ENCODE peak calls at places on chromosome 16, in ten cellular contexts. I is ovary, O is left ventricle myocardium inferior, R is tibial artery, B is Karpas-422, V is heart right ventricle, H is K562, N is psoas muscle, U is PC-9, E is NT2/D1. Z is an unnamed sample.

GRCh38 chr16:8537691-8538342 is 52.5 kb downstream of the TMEM114 start:
- DNase-seq in O (no peak), U (no peak), N (no peak), B (no peak), R (no peak), E (no peak), H (no peak), I (no peak), V (no peak), Z (no peak)

GRCh38 chr16:79269211-79269863 is 331.2 kb downstream of the MAF start:
- DNase-seq in B (no peak), O (no peak), U (no peak), H (no peak), V (no peak), N (no peak), I (no peak), E (no peak), R (no peak), Z (no peak)

GRCh38 chr16:66741131-66741900 is 10.1 kb downstream of the DYNC1LI2 start:
- DNase-seq in R (peak; percentile 95), N (peak; percentile 93), I (peak; percentile 91), B (no peak), U (peak; percentile 80), V (peak; percentile 82), E (no peak), H (peak; percentile 54), O (peak; percentile 88), Z (peak; percentile 81)

GRCh38 chr16:15041260-15042011 is 14.4 kb downstream of the NTAN1 start:
- DNase-seq in V (peak; percentile 82), E (no peak), B (no peak), U (peak; percentile 16), I (peak; percentile 76), R (peak; percentile 92), O (peak; percentile 81), H (peak; percentile 47), N (peak; percentile 91), Z (no peak)

GRCh38 chr16:49471038-49471727 is 97.6 kb downstream of the C16orf78 start:
- DNase-seq in N (no peak), I (no peak), O (no peak), V (no peak), E (no peak), R (no peak), H (no peak), B (no peak), U (no peak), Z (no peak)

GRCh38 chr16:67150833-67151396 is at the start of gene B3GNT9:
- DNase-seq in H (peak; percentile 45), I (peak; percentile 83), R (peak; percentile 91), V (peak; percentile 80), B (no peak), O (peak; percentile 82), N (peak; percentile 78), E (no peak), U (peak; percentile 55), Z (peak; percentile 76)

GRCh38 chr16:3726021-3726687 is 8.8 kb upstream of the TRAP1 start:
- DNase-seq in N (no peak), I (no peak), H (no peak), V (no peak), O (no peak), U (no peak), R (no peak), B (no peak), E (no peak), Z (no peak)

GRCh38 chr16:85185281-85185680 is 73.0 kb upstream of the CIBAR2 start:
- DNase-seq in O (peak; percentile 54), B (no peak), U (no peak), V (no peak), I (no peak), N (peak; percentile 39), H (no peak), E (no peak), R (no peak), Z (no peak)

GRCh38 chr16:76125871-76126270 is 151.3 kb upstream of the CNTNAP4 start:
- DNase-seq in N (no peak), U (no peak), B (no peak), R (no peak), O (no peak), I (no peak), V (no peak), E (no peak), H (no peak), Z (no peak)

GRCh38 chr16:7839568-7839967 is 506.9 kb downstream of the RBFOX1 start:
- DNase-seq in H (no peak), O (no peak), I (no peak), U (no peak), V (no peak), B (no peak), R (no peak), N (no peak), E (no peak), Z (no peak)

GRCh38 chr16:9969580-9969979 is 212.6 kb downstream of the GRIN2A start:
- DNase-seq in E (no peak), N (no peak), H (no peak), I (no peak), O (no peak), B (no peak), V (no peak), U (no peak), R (no peak), Z (no peak)

GRCh38 chr16:85173981-85174751 is 61.9 kb upstream of the CIBAR2 start:
- DNase-seq in H (no peak), R (no peak), N (peak; percentile 87), I (peak; percentile 64), V (no peak), B (no peak), O (no peak), E (no peak), U (peak; percentile 51), Z (peak; percentile 92)

GRCh38 chr16:84514874-84515835 is 10.7 kb upstream of the MEAK7 start:
- DNase-seq in B (peak; percentile 86), H (no peak), I (no peak), N (peak; percentile 58), O (peak; percentile 30), R (no peak), E (no peak), V (no peak), U (peak; percentile 34), Z (no peak)

GRCh38 chr16:27767971-27768591 is 218.1 kb downstream of the KATNIP start:
- DNase-seq in I (no peak), B (no peak), E (no peak), N (no peak), H (no peak), O (no peak), U (no peak), R (no peak), V (no peak), Z (no peak)

GRCh38 chr16:84284168-84284722 is 10.4 kb upstream of the WFDC1 start:
- DNase-seq in I (peak; percentile 90), B (no peak), N (peak; percentile 76), O (peak; percentile 69), U (no peak), H (peak; percentile 35), V (peak; percentile 73), E (peak; percentile 27), R (no peak), Z (no peak)

GRCh38 chr16:86883583-86884188 is 305.3 kb downstream of the FOXL1 start:
- DNase-seq in I (no peak), H (no peak), U (no peak), N (no peak), E (no peak), R (no peak), B (no peak), V (no peak), O (no peak), Z (no peak)
- H3K4me3 ChIP-seq in I (no peak overlapping the region), H (no peak overlapping the region), U (no peak overlapping the region), N (no peak overlapping the region), E (no peak overlapping the region), R (no peak overlapping the region), B (no peak overlapping the region), V (no peak overlapping the region), O (no peak overlapping the region), Z (no peak overlapping the region)

DNA sequence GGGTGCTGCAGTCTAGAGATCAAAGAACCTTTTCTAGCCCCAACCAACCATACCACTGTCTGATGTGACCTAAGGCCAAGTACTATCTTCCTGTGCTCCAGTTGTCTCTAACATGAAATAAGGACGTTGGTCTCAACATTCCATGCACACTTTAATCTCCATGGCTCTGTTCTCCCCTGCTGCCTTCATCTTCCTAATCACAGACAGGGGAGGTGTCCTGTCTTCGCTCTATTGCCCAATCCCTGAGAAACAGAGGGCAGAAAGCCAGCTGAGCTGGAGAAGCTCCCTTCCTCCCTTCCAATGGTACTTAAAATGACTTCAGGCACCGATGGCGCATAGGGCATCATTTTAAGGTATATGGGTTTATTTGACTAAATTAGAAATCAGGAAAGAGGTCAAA is 148.9 kb upstream of the GNAO1 start:
- DNase-seq in I (no peak), H (no peak), U (no peak), B (no peak), V (no peak), E (no peak), O (no peak), N (no peak), R (no peak), Z (no peak)
- H3K4me3 ChIP-seq in I (no peak overlapping the region), H (no peak overlapping the region), U (no peak overlapping the region), B (no peak overlapping the region), V (no peak overlapping the region), E (no peak overlapping the region), O (no peak overlapping the region), N (no peak overlapping the region), R (no peak overlapping the region), Z (no peak overlapping the region)

GRCh38 chr16:17467923-17468540 is 2.7 kb downstream of the XYLT1 start:
- DNase-seq in N (peak; percentile 77), I (peak; percentile 81), V (peak; percentile 44), B (peak; percentile 68), U (no peak), H (no peak), O (peak; percentile 54), E (peak; percentile 70), R (peak; percentile 86), Z (peak; percentile 83)
- H3K4me3 ChIP-seq in N (peak overlapping the region; percentile 18), I (peak overlapping the region; percentile 70), V (no peak overlapping the region), B (peak overlapping the region; percentile 93), U (no peak overlapping the region), H (no peak overlapping the region), O (no peak overlapping the region), E (no peak overlapping the region), R (peak overlapping the region; percentile 85), Z (no peak overlapping the region)

GRCh38 chr16:25691519-25692091 is at the start of gene HS3ST4:
- DNase-seq in V (no peak), R (no peak), I (no peak), U (no peak), H (no peak), B (no peak), N (no peak), E (no peak), O (no peak), Z (no peak)

GRCh38 chr16:25692734-25693508 is 1.2 kb downstream of the HS3ST4 start:
- DNase-seq in U (no peak), N (no peak), H (no peak), O (no peak), V (no peak), I (no peak), R (no peak), E (no peak), B (no peak), Z (no peak)

GRCh38 chr16:25690563-25691143 is 1.1 kb upstream of the HS3ST4 start:
- DNase-seq in B (no peak), I (no peak), N (no peak), R (no peak), O (no peak), U (no peak), E (no peak), H (no peak), V (no peak), Z (no peak)

GRCh38 chr16:25692307-25692706 is 548 bp downstream of the HS3ST4 start:
- DNase-seq in H (no peak), B (no peak), R (no peak), I (no peak), E (no peak), O (no peak), U (no peak), N (no peak), V (peak; percentile 6), Z (no peak)

GRCh38 chr16:25689137-25689836 is 2.5 kb upstream of the HS3ST4 start:
- DNase-seq in B (no peak), U (no peak), E (no peak), I (no peak), R (no peak), V (no peak), N (no peak), O (no peak), H (no peak), Z (no peak)
- H3K4me3 ChIP-seq in B (no peak overlapping the region), U (no peak overlapping the region), E (no peak overlapping the region), I (no peak overlapping the region), R (no peak overlapping the region), V (no peak overlapping the region), N (no peak overlapping the region), O (no peak overlapping the region), H (no peak overlapping the region), Z (no peak overlapping the region)

Z was measured in BE2C.